ENCODE peak calls at places on chromosomes 5 and 9, in six cellular contexts. K is COR-L47, W is NCI-H1105, D is occipital lobe, L is erythroblast, N is PC-3. I is an unnamed sample.

GRCh38 chr5:68953885-68954617 is 139.8 kb upstream of the SLC30A5 start:
- DNase-seq in K (no peak), W (no peak), D (no peak), L (no peak), N (no peak), I (no peak)

GRCh38 chr9:22088372-22089063 is 79.4 kb upstream of the CDKN2B start:
- DNase-seq in K (no peak), W (no peak), D (no peak), L (no peak), N (peak; percentile 58), I (no peak)

GRCh38 chr5:172906436-172906835 is 52.8 kb upstream of the RPL26L1 start:
- DNase-seq in K (no peak), W (no peak), D (no peak), L (no peak), N (no peak), I (no peak)

GRCh38 chr5:112419050-112419595 is at the start of gene EPB41L4A:
- DNase-seq in K (no peak), W (no peak), D (no peak), L (peak; percentile 64), N (no peak), I (no peak)

GRCh38 chr9:135243201-135244190 is 156.0 kb downstream of the OLFM1 start:
- DNase-seq in K (no peak), W (no peak), D (no peak), L (no peak), N (no peak), I (no peak)

GRCh38 chr9:38673399-38673798 is 46.5 kb downstream of the FAM240B start:
- DNase-seq in K (no peak), W (no peak), D (no peak), L (no peak), N (no peak), I (no peak)

GRCh38 chr5:99105216-99105615 is 176.4 kb upstream of the CHD1 start:
- DNase-seq in K (no peak), W (peak; percentile 0), D (no peak), L (no peak), N (peak; percentile 32), I (no peak)

GRCh38 chr5:139687656-139688055 is 39.5 kb downstream of the CXXC5 start:
- DNase-seq in K (no peak), W (no peak), D (no peak), L (no peak), N (no peak), I (no peak)

GRCh38 chr5:39668980-39669379 is 244.2 kb upstream of the DAB2 start:
- DNase-seq in K (no peak), W (no peak), D (no peak), L (no peak), N (no peak), I (no peak)

GRCh38 chr9:92242115-92242778 is 51.2 kb downstream of the IARS1 start:
- DNase-seq in K (no peak), W (no peak), D (no peak), L (no peak), N (no peak), I (no peak)

GRCh38 chr9:91899611-91900010 is 50.4 kb downstream of the ROR2 start:
- DNase-seq in K (no peak), W (no peak), D (no peak), L (no peak), N (no peak), I (no peak)

GRCh38 chr9:93818795-93819472 is 136.2 kb downstream of the BARX1 start:
- DNase-seq in K (no peak), W (no peak), D (no peak), L (no peak), N (no peak), I (no peak)

GRCh38 chr9:115276621-115277020 is 158.7 kb upstream of the TNC start:
- DNase-seq in K (no peak), W (no peak), D (no peak), L (no peak), N (no peak), I (no peak)

GRCh38 chr5:56574778-56575177 is 240.6 kb upstream of the MAP3K1 start:
- DNase-seq in K (no peak), W (no peak), D (no peak), L (no peak), N (peak; percentile 45), I (no peak)

GRCh38 chr9:97802276-97802675 is 50.8 kb upstream of the FOXE1 start:
- DNase-seq in K (no peak), W (no peak), D (no peak), L (no peak), N (peak; percentile 88), I (peak; percentile 66)

GRCh38 chr9:126874546-126875314 is 14.3 kb downstream of the ZBTB34 start:
- DNase-seq in K (no peak), W (no peak), D (no peak), L (no peak), N (no peak), I (no peak)

GRCh38 chr5:8843766-8844165 is 702.1 kb downstream of the SEMA5A start:
- DNase-seq in K (no peak), W (no peak), D (peak; percentile 15), L (no peak), N (no peak), I (no peak)

GRCh38 chr9:76310991-76311390 is 83.2 kb downstream of the RFK start:
- DNase-seq in K (no peak), W (no peak), D (no peak), L (no peak), N (no peak), I (no peak)

GRCh38 chr9:79570449-79571308 is 1.1 kb upstream of the TLE4 start:
- DNase-seq in K (peak; percentile 52), W (peak; percentile 4), D (no peak), L (peak; percentile 56), N (peak; percentile 12), I (no peak)

GRCh38 chr5:120516799-120517198 is 52.7 kb downstream of the PRR16 start:
- DNase-seq in K (no peak), W (no peak), D (no peak), L (no peak), N (no peak), I (no peak)

GRCh38 chr5:10291736-10292135 is 16.0 kb downstream of the CMBL start:
- DNase-seq in K (no peak), W (no peak), D (no peak), L (no peak), N (no peak), I (no peak)

GRCh38 chr5:74093501-74093993 is 467.6 kb downstream of the ARHGEF28 start:
- DNase-seq in K (no peak), W (no peak), D (no peak), L (no peak), N (no peak), I (no peak)

GRCh38 chr9:99231708-99232107 is 9.6 kb downstream of the SEC61B start:
- DNase-seq in K (peak; percentile 2), W (no peak), D (no peak), L (peak; percentile 19), N (peak; percentile 6), I (no peak)

GRCh38 chr5:32390819-32391591 is 53.5 kb downstream of the ZFR start:
- DNase-seq in K (no peak), W (no peak), D (no peak), L (peak; percentile 8), N (no peak), I (no peak)

GRCh38 chr5:134436523-134437339 is 25.1 kb upstream of the CDKN2AIPNL start:
- DNase-seq in K (no peak), W (no peak), D (peak; percentile 62), L (peak; percentile 33), N (peak; percentile 86), I (no peak)

GRCh38 chr5:59019078-59019477 is 436.2 kb downstream of the RAB3C start:
- DNase-seq in K (no peak), W (no peak), D (no peak), L (no peak), N (no peak), I (no peak)

GRCh38 chr5:10702911-10703491 is 58.0 kb downstream of the DAP start:
- DNase-seq in K (no peak), W (no peak), D (peak; percentile 38), L (peak; percentile 68), N (peak; percentile 96), I (peak; percentile 82)

I was measured in keratinocyte.